ENCODE peak calls at places on chromosomes 1 and 21, in eight cellular contexts. D is left lung, N is endothelial cell of umbilical vein, E is NCI-H1105 treated with DMSO at 0.1 percent for 48 hours, X is ureter, H is NCI-H82, B is heart right ventricle, I is T-helper 1 cell. O is an unnamed sample.

GRCh38 chr1:232978827-232979226 is 28.4 kb downstream of the NTPCR start:
- DNase-seq in N (no peak), H (no peak), D (no peak), E (no peak), X (no peak), I (no peak), B (no peak), O (no peak)

GRCh38 chr1:72567511-72567910 is 285.2 kb upstream of the NEGR1 start:
- DNase-seq in D (no peak), I (no peak), N (peak), E (peak), B (no peak), H (no peak), X (no peak), O (no peak)

GRCh38 chr1:65955071-65955470 is 162.4 kb downstream of the PDE4B start:
- DNase-seq in I (no peak), B (no peak), X (no peak), E (no peak), H (no peak), D (no peak), N (no peak), O (no peak)

GRCh38 chr1:23916209-23917131 is 3.3 kb upstream of the CNR2 start:
- DNase-seq in B (peak), H (peak), N (peak), E (peak), X (peak), D (peak), I (no peak), O (peak)

GRCh38 chr21:32425628-32426027 is 13.1 kb downstream of the EVA1C start:
- DNase-seq in H (peak), D (no peak), I (no peak), B (no peak), X (no peak), E (no peak), N (no peak), O (no peak)

GRCh38 chr1:149887456-149888159 is 11.8 kb upstream of the BOLA1 start:
- DNase-seq in D (peak), E (peak), H (peak), I (peak), B (peak), X (peak), N (peak), O (peak)

GRCh38 chr1:39754906-39755504 is 16.1 kb downstream of the OXCT2 start:
- DNase-seq in B (no peak), E (no peak), I (no peak), D (no peak), X (peak), H (no peak), N (no peak), O (no peak)

GRCh38 chr1:86370627-86371026 is 25.5 kb downstream of the ODF2L start:
- DNase-seq in D (no peak), X (no peak), N (no peak), B (no peak), I (no peak), E (no peak), H (no peak), O (no peak)

O was measured in GM18507.